ENCODE peak calls at places on chromosomes 7 and 10, in seven cellular contexts. H is endothelial cell of umbilical vein; S is bronchial epithelial cell; D is kidney epithelial cell; M is MM.1S; Z is CD8-positive, alpha-beta T cell; O is HCT116. U is an unnamed sample.

GRCh38 chr7:95172420-95172819 is 151.9 kb downstream of the PON1 start:
- DNase-seq in H (no peak), S (no peak), D (no peak), M (no peak), Z (no peak), O (no peak), U (no peak)

GRCh38 chr7:368651-369475 is 78.9 kb downstream of the FOXL3 start:
- DNase-seq in H (no peak), S (peak; percentile 77), D (no peak), M (no peak), Z (no peak), O (no peak), U (no peak)

GRCh38 chr7:92988941-92989540 is 128.7 kb downstream of the SAMD9 start:
- DNase-seq in H (no peak), S (peak; percentile 47), D (no peak), M (no peak), Z (no peak), O (no peak), U (no peak)

GRCh38 chr7:16801111-16801542 is 3.7 kb downstream of the AGR2 start:
- DNase-seq in H (peak; percentile 57), S (peak; percentile 95), D (no peak), M (peak; percentile 49), Z (no peak), O (peak; percentile 39), U (no peak)

GRCh38 chr7:19128856-19129255 is 11.4 kb upstream of the TWIST1 start:
- DNase-seq in H (no peak), S (no peak), D (no peak), M (no peak), Z (no peak), O (no peak), U (no peak)

GRCh38 chr10:23344251-23344841 is at the start of gene C10orf67:
- DNase-seq in H (no peak), S (no peak), D (no peak), M (no peak), Z (no peak), O (no peak), U (peak; percentile 23)

GRCh38 chr10:82037076-82037475 is 162.1 kb downstream of the NRG3 start:
- DNase-seq in H (no peak), S (no peak), D (no peak), M (no peak), Z (no peak), O (no peak), U (no peak)

GRCh38 chr10:76437011-76437410 is 1005.6 kb downstream of the LRMDA start:
- DNase-seq in H (no peak), S (no peak), D (no peak), M (no peak), Z (no peak), O (no peak), U (no peak)

GRCh38 chr10:31353574-31353973 is 34.6 kb downstream of the ZEB1 start:
- DNase-seq in H (peak; percentile 66), S (peak; percentile 98), D (peak; percentile 52), M (no peak), Z (no peak), O (peak; percentile 82), U (no peak)

GRCh38 chr7:94160719-94161435 is 156.7 kb upstream of the BET1 start:
- DNase-seq in H (no peak), S (no peak), D (no peak), M (peak; percentile 79), Z (no peak), O (no peak), U (no peak)

DNA sequence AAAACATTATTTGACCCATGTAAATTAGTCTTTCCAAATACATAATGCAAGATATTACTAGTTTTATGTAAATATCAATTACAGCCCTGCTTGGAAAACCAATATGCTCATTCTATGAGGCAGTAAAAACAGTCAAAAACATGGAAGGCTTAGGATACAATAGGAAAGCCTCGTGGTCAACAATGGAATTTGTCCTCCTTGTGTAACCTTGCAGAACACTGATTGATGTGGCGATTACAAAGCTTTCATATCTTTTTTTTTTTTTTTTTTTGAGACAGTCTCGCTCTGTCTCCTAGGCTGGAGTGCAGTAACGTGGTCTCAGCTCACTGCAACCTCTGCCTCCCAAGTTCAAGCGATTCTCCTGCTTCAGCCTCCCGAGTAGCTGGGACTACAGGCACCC is 157.3 kb upstream of the BET1 start:
- DNase-seq in H (no peak), S (no peak), D (no peak), M (no peak), Z (no peak), O (no peak), U (no peak)
- H3K4me3 ChIP-seq in H (no peak overlapping the region), S (no peak overlapping the region), D (no peak overlapping the region), M (no peak overlapping the region), Z (no peak overlapping the region), O (no peak overlapping the region), U (no peak overlapping the region)

GRCh38 chr10:14250496-14250895 is 80.2 kb downstream of the FRMD4A start:
- DNase-seq in H (no peak), S (no peak), D (no peak), M (no peak), Z (no peak), O (no peak), U (no peak)

GRCh38 chr10:14253079-14253478 is 77.6 kb downstream of the FRMD4A start:
- DNase-seq in H (no peak), S (no peak), D (no peak), M (no peak), Z (no peak), O (no peak), U (no peak)

GRCh38 chr10:14254368-14254767 is 76.4 kb downstream of the FRMD4A start:
- DNase-seq in H (no peak), S (no peak), D (no peak), M (no peak), Z (no peak), O (no peak), U (no peak)

GRCh38 chr10:14247650-14248258 is 83.0 kb downstream of the FRMD4A start:
- DNase-seq in H (no peak), S (no peak), D (no peak), M (no peak), Z (no peak), O (no peak), U (no peak)

DNA sequence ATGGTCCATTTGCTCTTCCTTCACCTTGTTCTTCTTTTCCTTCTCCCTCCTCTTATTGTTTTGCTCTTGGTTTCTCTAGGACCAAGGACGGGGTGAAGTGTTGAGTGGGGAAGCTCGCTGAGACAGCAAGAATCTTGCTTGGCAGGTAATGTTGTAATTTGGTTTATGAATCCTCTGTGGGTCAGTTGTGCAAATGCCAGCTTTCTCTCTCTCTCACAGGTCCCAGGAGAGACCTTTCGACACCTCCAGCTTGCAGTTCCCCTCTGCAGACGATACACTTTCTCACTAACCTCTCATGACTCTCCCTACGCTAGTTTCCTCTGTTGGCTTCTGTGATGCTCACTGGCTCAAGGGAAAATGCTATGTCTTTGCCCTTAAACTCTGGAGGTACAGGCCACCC is 77.0 kb downstream of the FRMD4A start:
- DNase-seq in H (no peak), S (no peak), D (no peak), M (no peak), Z (no peak), O (no peak), U (no peak)
- H3K27me3 ChIP-seq in H (peaks cover 3% of the 10 kb centered on the region), S (no peaks in the 10 kb centered on the region), D (no peaks in the 10 kb centered on the region), M (no peaks in the 10 kb centered on the region), Z (no peaks in the 10 kb centered on the region), O (peaks cover 35% of the 10 kb centered on the region), U (no peaks in the 10 kb centered on the region)

GRCh38 chr10:91689731-91690168 is 56.9 kb upstream of the PPP1R3C start:
- DNase-seq in H (no peak), S (peak; percentile 65), D (no peak), M (no peak), Z (no peak), O (no peak), U (no peak)

GRCh38 chr10:91691255-91691654 is 58.4 kb upstream of the PPP1R3C start:
- DNase-seq in H (no peak), S (peak; percentile 86), D (no peak), M (no peak), Z (no peak), O (no peak), U (no peak)

GRCh38 chr10:91694170-91694794 is 61.4 kb upstream of the PPP1R3C start:
- DNase-seq in H (peak; percentile 48), S (peak; percentile 61), D (no peak), M (peak; percentile 40), Z (no peak), O (peak; percentile 42), U (peak; percentile 30)

GRCh38 chr10:91691981-91692380 is 59.1 kb upstream of the PPP1R3C start:
- DNase-seq in H (no peak), S (peak; percentile 67), D (no peak), M (no peak), Z (no peak), O (no peak), U (no peak)

GRCh38 chr10:91690412-91690811 is 57.5 kb upstream of the PPP1R3C start:
- DNase-seq in H (no peak), S (no peak), D (no peak), M (no peak), Z (no peak), O (no peak), U (no peak)
- H3K36me3 ChIP-seq in H (no peaks in the 10 kb centered on the region), S (no peaks in the 10 kb centered on the region), D (no peaks in the 10 kb centered on the region), M (no peaks in the 10 kb centered on the region), Z (no peaks in the 10 kb centered on the region), O (no peaks in the 10 kb centered on the region), U (no peaks in the 10 kb centered on the region)

GRCh38 chr7:50781371-50781770 is 1.3 kb downstream of the GRB10 start:
- DNase-seq in H (no peak), S (no peak), D (no peak), M (no peak), Z (no peak), O (no peak), U (no peak)
- H3K4me3 ChIP-seq in H (no peak overlapping the region), S (no peak overlapping the region), D (no peak overlapping the region), M (no peak overlapping the region), Z (peak overlapping the region; percentile 31), O (no peak overlapping the region), U (no peak overlapping the region)

DNA sequence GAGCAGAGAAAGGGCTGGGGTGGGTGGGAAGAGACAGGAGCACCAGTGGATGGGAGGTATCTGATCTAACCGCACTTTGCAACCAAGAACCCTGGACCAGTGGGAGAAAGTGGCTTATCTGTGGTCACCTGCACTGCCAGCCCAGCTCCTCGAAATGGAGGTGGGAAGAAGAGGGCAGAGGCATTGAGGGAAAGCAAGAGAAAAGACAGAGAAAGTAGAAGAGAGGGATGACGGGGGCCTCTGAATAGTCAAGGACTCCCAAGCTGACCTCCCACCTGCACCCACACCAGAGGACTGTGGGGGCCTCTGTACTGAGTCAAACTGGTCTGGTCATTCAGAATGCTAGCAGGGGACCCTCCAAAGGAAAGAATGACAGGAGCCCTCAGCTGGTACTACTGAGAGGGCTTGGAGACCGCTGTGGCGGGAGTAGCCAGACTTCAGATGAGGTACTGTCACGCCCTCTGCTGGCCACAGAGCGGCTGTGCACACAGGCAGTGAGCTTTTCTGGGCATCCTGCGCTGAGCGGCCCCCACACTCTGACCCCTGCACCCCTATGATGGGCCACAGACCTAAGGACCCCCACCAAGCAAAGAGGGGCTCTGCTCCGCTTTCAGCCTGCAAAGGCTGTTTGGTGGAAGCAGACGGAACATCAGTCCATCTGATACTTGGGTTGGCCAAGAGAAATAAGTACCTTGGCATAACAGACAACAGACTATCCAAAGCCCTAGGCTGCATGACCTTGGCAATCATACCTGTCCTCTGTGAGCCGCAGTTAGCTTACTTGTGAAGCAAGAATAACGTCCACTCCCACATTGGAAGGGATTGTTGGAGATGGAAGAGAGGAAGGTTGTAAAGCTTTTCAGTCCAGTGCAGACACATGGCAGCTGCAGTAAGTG is 112.9 kb downstream of the COL13A1 start:
- DNase-seq in H (peak; percentile 58), S (peak; percentile 35), D (no peak), M (peak; percentile 64), Z (peak; percentile 60), O (peak; percentile 35), U (peak; percentile 77)
- H3K27me3 ChIP-seq in H (no peaks in the 10 kb centered on the region), S (peaks cover 13% of the 10 kb centered on the region), D (peaks cover 14% of the 10 kb centered on the region), M (peaks cover 75% of the 10 kb centered on the region), Z (no peaks in the 10 kb centered on the region), O (no peaks in the 10 kb centered on the region), U (no peaks in the 10 kb centered on the region)

GRCh38 chr10:102813734-102814455 is 23.3 kb downstream of the CYP17A1 start:
- DNase-seq in H (no peak), S (no peak), D (no peak), M (no peak), Z (no peak), O (no peak), U (peak; percentile 67)
- H3K36me3 ChIP-seq in H (peaks cover 29% of the 10 kb centered on the region), S (peaks cover 9% of the 10 kb centered on the region), D (peaks cover 2% of the 10 kb centered on the region), M (no peaks in the 10 kb centered on the region), Z (peaks cover 30% of the 10 kb centered on the region), O (no peaks in the 10 kb centered on the region), U (peaks cover 21% of the 10 kb centered on the region)